ENCODE peak calls at places on chromosomes 5 and 9, in four cellular contexts. K is fibroblast of lung, C is adipocyte, T is cardiac muscle cell. A is an unnamed sample. For H3K27me3, the result is how much of the 10 kb centered on the place peaks cover.

GRCh38 chr9:134179918-134180785 is 15.8 kb upstream of the RNU6ATAC start:
- DNase-seq in K (no peak), C (no peak), T (no peak), A (no peak)

GRCh38 chr9:137303893-137304382 is 1.9 kb upstream of the NRARP start:
- DNase-seq in K (no peak), C (no peak), T (no peak), A (no peak)

GRCh38 chr5:31944683-31945445 is 229.3 kb downstream of the GOLPH3 start:
- DNase-seq in K (peak), C (no peak), T (no peak), A (no peak)

GRCh38 chr5:124059200-124059599 is 547.2 kb downstream of the CSNK1G3 start:
- DNase-seq in K (no peak), C (no peak), T (no peak), A (peak)

GRCh38 chr9:89078421-89078820 is 87.2 kb downstream of the S1PR3 start:
- DNase-seq in K (no peak), C (no peak), T (no peak), A (no peak)

GRCh38 chr5:13814293-13814692 is 130.2 kb downstream of the DNAH5 start:
- DNase-seq in K (no peak), C (no peak), T (no peak), A (no peak)

GRCh38 chr5:78318337-78318736 is 23.8 kb upstream of the AP3B1 start:
- DNase-seq in K (no peak), C (no peak), T (no peak), A (no peak)

GRCh38 chr5:165333623-165334022 is 1828.2 kb downstream of the MAT2B start:
- DNase-seq in K (no peak), C (no peak), T (no peak), A (no peak)

GRCh38 chr5:69024241-69024651 is 69.6 kb upstream of the SLC30A5 start:
- DNase-seq in K (peak), C (peak), T (peak), A (no peak)

GRCh38 chr5:146007270-146007669 is 70.9 kb downstream of the SH3RF2 start:
- DNase-seq in K (no peak), C (no peak), T (no peak), A (no peak)

GRCh38 chr5:154513669-154514084 is 35.6 kb upstream of the HAND1 start:
- DNase-seq in K (peak), C (peak), T (no peak), A (no peak)

GRCh38 chr9:128863647-128864046 is 18.1 kb downstream of the KYAT1 start:
- DNase-seq in K (peak), C (peak), T (peak), A (peak)

GRCh38 chr9:116653580-116654355 is 33.3 kb upstream of the TRIM32 start:
- DNase-seq in K (no peak), C (peak), T (no peak), A (no peak)

GRCh38 chr5:64163135-64163534 is 2.5 kb upstream of the RNF180 start:
- DNase-seq in K (no peak), C (no peak), T (no peak), A (no peak)

GRCh38 chr5:181153814-181154213 is 6.4 kb downstream of the OR2V2 start:
- DNase-seq in K (no peak), C (no peak), T (no peak), A (no peak)

GRCh38 chr9:129319076-129319937 is 141.2 kb upstream of the IER5L start:
- DNase-seq in K (no peak), C (no peak), T (no peak), A (no peak)

GRCh38 chr5:68243251-68243650 is 27.7 kb downstream of the PIK3R1 start:
- DNase-seq in K (no peak), C (no peak), T (no peak), A (no peak)

GRCh38 chr5:10513501-10514442 is 50.1 kb upstream of the ANKRD33B start:
- DNase-seq in K (peak), C (peak), T (peak), A (peak)

GRCh38 chr9:93827545-93828330 is 127.4 kb downstream of the BARX1 start:
- DNase-seq in K (peak), C (peak), T (peak), A (peak)

GRCh38 chr9:88198346-88198807 is 60.1 kb upstream of the SPATA31C2 start:
- DNase-seq in K (peak), C (peak), T (no peak), A (peak)

GRCh38 chr9:89919171-89919681 is 314.4 kb downstream of the GADD45G start:
- DNase-seq in K (no peak), C (no peak), T (peak), A (no peak)

GRCh38 chr9:126763130-126763764 is 41.6 kb upstream of the ZBTB43 start:
- DNase-seq in K (no peak), C (no peak), T (no peak), A (peak)

GRCh38 chr9:84822589-84823233 is 153.2 kb downstream of the NTRK2 start:
- DNase-seq in K (no peak), C (no peak), T (no peak), A (no peak)

GRCh38 chr5:172616730-172617129 is 24.3 kb upstream of the NEURL1B start:
- DNase-seq in K (peak), C (no peak), T (no peak), A (no peak)

DNA sequence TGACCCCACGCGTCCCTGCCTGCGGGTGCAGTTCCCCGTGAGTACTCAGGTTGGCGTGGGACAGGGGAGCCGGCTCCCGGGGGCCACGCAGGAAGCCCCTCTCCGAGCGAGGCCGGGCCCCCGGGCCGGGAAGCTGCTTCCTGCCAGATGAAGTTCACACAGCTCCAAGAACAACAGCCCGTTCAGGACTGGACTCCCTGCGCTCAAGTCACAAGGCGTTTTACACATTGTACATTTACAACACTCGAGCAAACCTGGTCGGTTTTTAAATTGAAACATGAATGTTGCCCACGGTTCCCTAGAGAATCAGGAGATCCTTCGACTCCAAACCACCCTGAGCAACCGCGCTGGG is 22.4 kb downstream of the SLC9A3 start:
- DNase-seq in K (no peak), C (no peak), T (no peak), A (no peak)
- H3K4me3 ChIP-seq in K (no peak), C (no peak), T (no peak), A (no peak)

DNA sequence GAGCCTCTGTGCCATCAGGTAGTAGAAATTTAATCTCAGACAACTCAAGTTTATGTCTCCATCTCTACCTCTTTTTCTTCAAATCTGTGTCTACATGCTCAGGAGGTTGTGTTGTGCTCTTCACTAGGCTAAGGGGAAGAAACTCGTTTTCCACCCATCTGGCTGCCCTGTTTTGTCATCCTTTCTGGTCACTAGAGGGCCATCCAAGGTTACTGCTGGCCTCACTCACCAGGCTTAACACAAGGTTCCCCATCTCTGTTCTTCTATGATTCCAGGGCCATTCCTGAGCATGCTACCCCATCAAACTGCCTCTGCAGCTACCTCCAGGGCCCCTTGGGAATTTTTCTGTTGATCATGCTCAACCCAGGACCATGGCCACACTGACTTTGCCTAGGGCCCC is 213.3 kb upstream of the FBXL7 start:
- DNase-seq in K (no peak), C (peak), T (peak), A (no peak)
- H3K27me3 ChIP-seq in K (under half), C (under half), T (under half), A (under half)

DNA sequence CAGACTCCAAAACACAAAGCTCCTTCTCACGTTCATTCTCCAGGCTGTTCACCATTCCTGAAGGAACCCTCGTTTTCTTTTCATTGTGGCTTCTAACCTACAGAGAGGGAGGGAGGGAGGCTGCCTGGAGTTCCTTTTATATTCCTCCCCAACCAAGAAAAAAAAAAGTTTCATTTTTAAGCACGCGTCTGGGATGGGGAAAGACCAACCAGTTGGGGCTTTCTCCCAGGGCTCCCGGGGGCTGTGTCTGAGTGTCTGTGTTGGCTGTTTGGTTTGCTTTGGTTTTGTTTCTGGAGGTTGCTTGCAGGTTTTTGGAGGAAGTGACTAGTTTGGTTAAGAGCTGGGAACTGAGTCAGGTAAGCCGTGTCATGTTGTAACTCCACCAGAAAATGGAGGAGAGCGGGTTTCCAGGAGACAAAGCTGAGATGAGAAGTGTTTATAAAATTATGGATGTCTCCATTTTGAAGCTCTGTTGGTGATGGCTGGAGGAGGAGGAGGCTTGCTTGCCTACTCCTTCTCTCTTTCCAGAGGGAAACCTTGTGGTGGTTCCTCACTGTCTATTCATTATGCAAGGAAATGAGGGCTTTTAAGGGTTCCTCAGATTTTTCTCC is 1.7 kb downstream of the ZNF462 start:
- DNase-seq in K (peak), C (peak), T (no peak), A (no peak)
- H3K4me3 ChIP-seq in K (peak), C (peak), T (peak), A (peak)

GRCh38 chr5:135042595-135042994 is 8.6 kb upstream of the PITX1 start:
- DNase-seq in K (no peak), C (no peak), T (no peak), A (no peak)
- H3K27me3 ChIP-seq in K (half or more), C (half or more), T (half or more), A (under half)

DNA sequence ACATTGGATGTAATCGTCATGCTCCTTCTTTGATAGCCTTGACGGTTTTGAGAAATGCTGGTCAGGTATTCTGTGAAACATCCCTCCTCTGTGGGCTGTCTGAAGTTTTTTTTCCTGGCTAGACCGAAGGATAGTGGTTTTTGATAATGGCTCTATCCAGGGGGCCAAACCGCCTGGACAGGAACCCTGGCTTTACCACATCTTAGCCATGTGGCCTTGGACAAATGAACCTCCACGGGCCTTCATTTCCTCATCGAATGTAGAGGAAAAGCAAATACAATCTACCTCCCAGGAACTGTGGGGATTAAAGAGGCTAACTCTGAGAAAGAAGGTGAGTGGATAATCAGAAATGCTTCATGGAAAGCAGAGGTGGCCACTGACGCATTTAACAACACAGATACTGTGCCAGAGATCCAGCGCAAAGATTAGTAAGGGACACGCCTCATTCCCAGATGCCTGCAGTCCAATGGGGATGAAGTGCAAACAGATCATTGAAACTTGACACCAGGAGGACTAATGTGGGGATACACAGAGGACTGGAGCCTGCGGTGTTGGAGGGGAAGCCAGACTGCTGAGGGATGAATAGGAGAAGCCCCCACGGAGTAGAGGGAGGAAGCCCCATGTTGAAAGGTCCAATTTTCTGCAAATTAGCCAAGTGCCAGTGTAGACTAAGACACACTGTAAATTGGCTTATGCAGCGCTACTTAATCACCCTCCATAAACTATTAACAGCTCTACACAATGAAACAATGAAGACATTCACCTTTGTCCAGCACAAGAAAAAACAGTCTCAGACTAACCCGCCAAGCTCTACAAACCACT is 41.6 kb downstream of the MYO10 start:
- DNase-seq in K (peak), C (peak), T (peak), A (peak)
- H3K4me3 ChIP-seq in K (no peak), C (no peak), T (no peak), A (no peak)

GRCh38 chr9:132990781-132991180 is 12.3 kb downstream of the GFI1B start:
- DNase-seq in K (no peak), C (no peak), T (no peak), A (no peak)

GRCh38 chr9:132991351-132992300 is 13.1 kb downstream of the GFI1B start:
- DNase-seq in K (no peak), C (no peak), T (no peak), A (no peak)

GRCh38 chr9:132988244-132989013 is 9.9 kb downstream of the GFI1B start:
- DNase-seq in K (no peak), C (no peak), T (no peak), A (no peak)

GRCh38 chr9:132989014-132989310 is 10.5 kb downstream of the GFI1B start:
- DNase-seq in K (no peak), C (no peak), T (no peak), A (no peak)

GRCh38 chr9:132989414-132989996 is 11.0 kb downstream of the GFI1B start:
- DNase-seq in K (no peak), C (no peak), T (no peak), A (no peak)
- H3K27me3 ChIP-seq in K (under half), C (half or more), T (under half), A (under half)

DNA sequence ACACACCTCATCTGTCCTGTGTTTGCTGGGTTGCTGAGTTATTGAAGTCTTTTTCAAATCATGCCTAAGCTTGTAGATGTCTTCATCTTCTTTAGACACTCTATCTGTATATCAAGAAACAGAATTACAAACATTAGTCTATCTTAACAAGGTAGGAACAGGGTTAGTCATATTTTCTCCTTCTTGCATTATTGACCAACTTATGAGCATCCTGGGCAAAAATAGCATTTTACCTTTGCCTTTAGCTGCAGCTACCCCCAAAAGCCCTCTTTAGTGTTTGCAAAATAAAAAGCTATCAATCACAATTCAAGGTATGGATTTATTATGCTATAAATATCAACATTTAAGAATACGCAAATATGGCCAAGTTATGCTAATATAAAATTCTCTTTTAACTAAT is 3.4 kb downstream of the PLK2 start:
- DNase-seq in K (no peak), C (no peak), T (no peak), A (no peak)
- H3K4me3 ChIP-seq in K (peak), C (peak), T (no peak), A (peak)

GRCh38 chr5:34467436-34467835 is 188.7 kb upstream of the RAI14 start:
- DNase-seq in K (no peak), C (no peak), T (no peak), A (no peak)
- H3K27me3 ChIP-seq in K (under half), C (under half), T (under half), A (under half)

A was measured in MG63.